ENCODE peak calls at places on chromosomes 16 and 17, in nine cellular contexts. R, D, E, Z, Q, M, B, O and I are unnamed samples. For H3K27me3, the result is how much of the 10 kb centered on the place peaks cover.

GRCh38 chr16:71610447-71610846 is 15.5 kb upstream of the MARVELD3 start:
- DNase-seq in R (no peak), D (no peak), E (no peak), Z (no peak), Q (no peak), M (no peak), B (no peak), O (no peak), I (no peak)

GRCh38 chr16:86020971-86021370 is 122.0 kb downstream of the IRF8 start:
- DNase-seq in R (no peak), D (no peak), E (no peak), Z (no peak), Q (no peak), M (no peak), B (no peak), O (peak), I (no peak)

GRCh38 chr17:63775420-63775819 is 1.4 kb downstream of the DDX42 start:
- DNase-seq in R (no peak), D (no peak), E (peak), Z (no peak), Q (no peak), M (no peak), B (no peak), O (no peak), I (no peak)

GRCh38 chr16:64351116-64351515 is 770.7 kb downstream of the CDH11 start:
- DNase-seq in R (no peak), D (no peak), E (no peak), Z (no peak), Q (no peak), M (no peak), B (no peak), O (no peak), I (no peak)

GRCh38 chr16:69315486-69316311 is 4.5 kb downstream of the VPS4A start:
- DNase-seq in R (no peak), D (no peak), E (no peak), Z (no peak), Q (no peak), M (no peak), B (no peak), O (no peak), I (no peak)

GRCh38 chr16:49956915-49957314 is 68.1 kb upstream of the CNEP1R1 start:
- DNase-seq in R (no peak), D (no peak), E (no peak), Z (no peak), Q (no peak), M (no peak), B (no peak), O (no peak), I (no peak)

GRCh38 chr17:47905221-47905733 is 9.2 kb downstream of the SP2 start:
- DNase-seq in R (no peak), D (peak), E (peak), Z (peak), Q (peak), M (peak), B (peak), O (no peak), I (no peak)

GRCh38 chr17:75218121-75218520 is 12.6 kb downstream of the NUP85 start:
- DNase-seq in R (no peak), D (no peak), E (no peak), Z (no peak), Q (no peak), M (no peak), B (no peak), O (no peak), I (no peak)

GRCh38 chr17:60989439-60989838 is 311.8 kb downstream of the BCAS3 start:
- DNase-seq in R (no peak), D (no peak), E (no peak), Z (no peak), Q (no peak), M (no peak), B (no peak), O (no peak), I (no peak)

GRCh38 chr17:82619211-82619610 is 29.0 kb downstream of the WDR45B start:
- DNase-seq in R (no peak), D (no peak), E (no peak), Z (no peak), Q (no peak), M (no peak), B (no peak), O (no peak), I (no peak)

GRCh38 chr17:382644-383533 is 30.3 kb upstream of the RPH3AL start:
- DNase-seq in R (no peak), D (peak), E (peak), Z (no peak), Q (peak), M (no peak), B (no peak), O (no peak), I (no peak)

GRCh38 chr17:79623786-79624657 is 13.2 kb upstream of the RBFOX3 start:
- DNase-seq in R (no peak), D (no peak), E (peak), Z (no peak), Q (no peak), M (peak), B (no peak), O (peak), I (no peak)

GRCh38 chr17:52390422-52390821 is 231.9 kb upstream of the CA10 start:
- DNase-seq in R (no peak), D (no peak), E (no peak), Z (no peak), Q (no peak), M (no peak), B (no peak), O (no peak), I (no peak)

GRCh38 chr16:24853830-24854229 is 8.1 kb downstream of the SLC5A11 start:
- DNase-seq in R (no peak), D (no peak), E (peak), Z (no peak), Q (peak), M (peak), B (no peak), O (no peak), I (no peak)

GRCh38 chr17:79098282-79098867 is 23.8 kb downstream of the ENGASE start:
- DNase-seq in R (no peak), D (no peak), E (no peak), Z (no peak), Q (no peak), M (no peak), B (no peak), O (no peak), I (no peak)

GRCh38 chr17:5499790-5500189 is 13.4 kb downstream of the MIS12 start:
- DNase-seq in R (no peak), D (no peak), E (no peak), Z (no peak), Q (no peak), M (no peak), B (no peak), O (no peak), I (peak)

GRCh38 chr16:27867122-27868110 is 196.1 kb downstream of the GSG1L start:
- DNase-seq in R (peak), D (no peak), E (peak), Z (no peak), Q (peak), M (peak), B (no peak), O (no peak), I (peak)

GRCh38 chr16:50276801-50277560 is 10.6 kb downstream of the ADCY7 start:
- DNase-seq in R (no peak), D (no peak), E (no peak), Z (no peak), Q (no peak), M (no peak), B (no peak), O (no peak), I (no peak)

GRCh38 chr17:55426851-55427586 is 5.4 kb upstream of the MMD start:
- DNase-seq in R (no peak), D (no peak), E (no peak), Z (no peak), Q (peak), M (no peak), B (no peak), O (no peak), I (no peak)

GRCh38 chr17:77316191-77316641 is 175.4 kb downstream of the SEC14L1 start:
- DNase-seq in R (no peak), D (no peak), E (peak), Z (no peak), Q (peak), M (peak), B (peak), O (peak), I (no peak)

GRCh38 chr17:80864751-80865150 is 126.9 kb upstream of the CHMP6 start:
- DNase-seq in R (no peak), D (no peak), E (no peak), Z (no peak), Q (no peak), M (no peak), B (no peak), O (peak), I (no peak)

GRCh38 chr17:48995871-48996695 is 1.1 kb upstream of the IGF2BP1 start:
- DNase-seq in R (peak), D (no peak), E (peak), Z (no peak), Q (no peak), M (no peak), B (no peak), O (no peak), I (no peak)

GRCh38 chr17:9684955-9685621 is 39.8 kb downstream of the USP43 start:
- DNase-seq in R (no peak), D (no peak), E (no peak), Z (no peak), Q (no peak), M (no peak), B (peak), O (peak), I (no peak)

GRCh38 chr17:65182233-65182632 is 45.1 kb downstream of the RGS9 start:
- DNase-seq in R (no peak), D (no peak), E (no peak), Z (no peak), Q (no peak), M (no peak), B (no peak), O (no peak), I (peak)
- H3K27me3 ChIP-seq in R (under half), D (under half), E (under half), Z (under half), Q (under half), M (under half), B (under half), O (under half), I (under half)

DNA sequence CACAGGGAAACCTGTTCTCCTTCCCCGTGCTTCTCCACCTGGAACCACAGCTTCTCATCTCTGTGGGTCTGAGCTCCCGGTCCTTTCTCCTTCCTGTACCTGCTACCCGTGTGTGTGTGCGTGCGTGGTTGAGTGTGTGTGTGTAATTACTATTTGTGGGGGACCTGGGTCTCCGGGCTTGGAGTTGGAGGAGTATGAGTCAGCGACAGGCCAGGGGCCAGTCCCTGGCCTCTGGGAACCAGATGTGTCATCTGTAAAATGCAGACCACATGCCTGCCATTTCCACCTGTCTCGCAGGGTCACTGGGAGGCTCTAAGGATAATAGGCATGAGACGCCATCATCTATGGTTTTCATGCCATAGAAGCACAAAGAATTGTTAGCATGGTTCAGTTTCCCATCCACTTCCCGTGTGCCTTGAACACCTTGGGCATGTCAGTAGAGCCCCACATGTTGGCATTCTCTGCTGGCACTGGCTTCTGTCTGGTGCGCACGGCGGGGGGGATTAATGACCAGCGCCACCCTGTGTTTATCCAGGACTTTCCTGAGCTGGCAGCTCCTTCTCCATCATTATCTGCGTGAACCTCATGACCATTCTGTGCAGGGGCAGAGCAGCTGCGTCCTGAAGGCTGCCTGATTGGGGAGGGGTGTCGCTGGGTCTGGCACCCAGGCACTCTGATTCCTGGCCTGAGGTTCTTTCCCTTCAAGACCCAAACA is 1.5 kb downstream of the ZNF205 start:
- DNase-seq in R (peak), D (no peak), E (no peak), Z (no peak), Q (peak), M (no peak), B (no peak), O (no peak), I (no peak)
- H3K4me3 ChIP-seq in R (peak), D (no peak), E (no peak), Z (peak), Q (peak), M (no peak), B (peak), O (peak), I (no peak)

DNA sequence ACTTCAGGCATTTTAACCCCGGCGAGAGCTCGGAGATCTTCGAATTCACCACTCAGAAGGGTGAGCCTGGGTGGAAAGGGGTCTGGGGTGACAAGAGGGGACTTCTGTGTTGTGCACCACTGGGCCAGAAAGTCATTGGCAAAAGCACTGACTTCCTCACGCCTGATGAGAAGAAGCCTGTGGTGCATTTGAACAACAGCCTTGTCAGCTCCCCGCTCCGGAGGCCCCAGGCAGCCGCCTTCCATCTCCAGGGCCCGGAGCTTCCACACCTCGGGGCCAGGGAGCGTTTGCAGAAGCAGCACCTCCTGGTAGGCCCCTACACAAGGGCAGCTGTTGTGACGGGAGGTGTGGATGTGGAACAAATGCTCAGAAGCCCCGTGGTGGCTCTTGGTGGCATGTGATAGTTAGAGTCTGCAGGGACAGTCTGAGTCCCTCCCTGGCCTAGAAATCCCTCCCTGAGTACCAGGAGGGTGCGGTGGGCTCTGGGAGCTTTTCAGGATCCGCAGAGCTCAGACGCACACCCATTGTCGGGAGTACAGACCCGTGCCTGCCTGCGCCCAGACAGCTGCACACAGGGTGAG is 9.7 kb downstream of the CACNG1 start:
- DNase-seq in R (no peak), D (no peak), E (no peak), Z (no peak), Q (no peak), M (no peak), B (no peak), O (peak), I (no peak)
- H3K27me3 ChIP-seq in R (under half), D (under half), E (under half), Z (under half), Q (under half), M (under half), B (under half), O (under half), I (under half)

DNA sequence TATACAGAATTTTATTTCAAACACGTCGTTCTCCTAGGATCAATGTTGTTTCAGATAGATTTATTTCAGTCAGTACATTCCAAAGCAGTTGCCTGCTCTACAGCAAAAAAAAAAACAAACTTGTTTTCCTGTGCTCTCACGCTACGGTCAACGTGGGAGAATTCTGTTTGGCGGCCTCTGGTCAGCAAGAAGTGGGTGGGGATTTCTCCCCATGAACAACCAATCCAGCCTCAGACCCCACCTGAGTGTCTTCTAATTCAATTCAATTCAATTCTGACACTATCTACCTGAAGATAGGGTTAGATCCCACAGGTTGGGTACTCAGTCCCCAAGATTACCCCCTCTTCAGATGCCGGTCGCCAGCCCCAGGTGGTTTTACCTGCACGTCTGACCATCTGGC is 22.1 kb downstream of the C17orf58 start:
- DNase-seq in R (no peak), D (no peak), E (no peak), Z (no peak), Q (no peak), M (no peak), B (no peak), O (no peak), I (no peak)
- H3K4me3 ChIP-seq in R (no peak), D (no peak), E (no peak), Z (no peak), Q (no peak), M (no peak), B (no peak), O (no peak), I (no peak)

DNA sequence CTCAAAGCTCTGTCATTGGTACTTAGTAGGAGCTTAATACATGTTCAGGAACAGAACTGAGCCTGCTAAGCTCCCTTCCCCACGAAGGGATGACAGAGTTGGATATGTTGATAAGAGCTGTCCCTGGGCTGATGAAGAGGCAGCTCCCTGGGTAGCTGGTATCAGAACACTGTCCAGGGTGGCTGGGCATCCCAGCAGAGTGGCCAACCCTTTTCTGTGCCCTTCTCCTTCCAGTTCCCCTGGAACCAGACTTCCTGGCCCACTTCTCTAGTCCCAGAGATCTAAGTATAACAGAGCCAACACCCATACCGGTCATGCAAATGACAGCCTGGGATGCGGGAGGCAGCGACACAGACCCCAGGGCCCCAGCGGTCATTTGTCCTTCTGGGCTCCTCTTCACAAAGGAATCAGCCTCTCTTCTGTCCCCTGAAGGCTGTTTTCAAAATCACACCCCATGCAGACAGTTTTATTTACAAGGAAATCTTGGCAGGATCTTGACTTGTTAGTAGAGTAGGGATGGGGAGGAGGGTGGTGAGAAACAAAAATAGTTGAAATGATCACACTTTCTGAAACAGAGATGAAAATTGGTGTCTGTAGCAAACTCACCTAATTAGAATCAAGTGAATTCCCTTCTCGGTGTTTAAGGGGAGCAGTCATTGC is 1.4 kb upstream of the RHBDL3 start:
- DNase-seq in R (no peak), D (no peak), E (no peak), Z (no peak), Q (no peak), M (no peak), B (no peak), O (no peak), I (no peak)
- H3K27me3 ChIP-seq in R (half or more), D (under half), E (under half), Z (under half), Q (half or more), M (under half), B (under half), O (half or more), I (under half)

DNA sequence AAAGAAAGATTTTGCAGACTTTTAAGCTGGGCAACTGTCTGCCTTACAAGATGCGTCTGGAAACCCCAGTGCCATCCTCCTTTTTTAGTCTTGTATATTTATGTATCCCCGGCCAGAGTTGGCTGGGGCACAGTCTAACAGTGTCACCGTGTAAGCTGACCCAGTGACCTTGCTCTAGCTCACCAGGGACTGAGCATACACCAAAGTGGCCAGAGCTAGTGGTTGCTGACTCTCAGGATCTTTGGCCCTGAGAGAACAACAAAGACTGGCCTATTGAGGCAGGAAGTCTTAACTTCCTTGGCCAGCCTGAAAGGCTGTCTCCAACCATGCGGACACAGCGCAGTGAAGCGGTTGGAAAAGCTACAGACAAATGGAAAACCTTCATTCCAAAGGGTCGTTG is 745.2 kb downstream of the WWOX start:
- DNase-seq in R (no peak), D (no peak), E (no peak), Z (no peak), Q (no peak), M (no peak), B (no peak), O (no peak), I (no peak)
- H3K4me3 ChIP-seq in R (no peak), D (no peak), E (no peak), Z (no peak), Q (no peak), M (no peak), B (no peak), O (no peak), I (no peak)

GRCh38 chr16:73545713-73546112 is 497.8 kb upstream of the ZFHX3 start:
- DNase-seq in R (no peak), D (no peak), E (no peak), Z (no peak), Q (no peak), M (no peak), B (no peak), O (no peak), I (no peak)

GRCh38 chr16:73544266-73544665 is 496.3 kb upstream of the ZFHX3 start:
- DNase-seq in R (no peak), D (no peak), E (no peak), Z (no peak), Q (no peak), M (no peak), B (no peak), O (no peak), I (no peak)

GRCh38 chr16:73549960-73550359 is 502.0 kb upstream of the ZFHX3 start:
- DNase-seq in R (no peak), D (no peak), E (no peak), Z (no peak), Q (no peak), M (no peak), B (no peak), O (no peak), I (no peak)

GRCh38 chr16:73546351-73546845 is 498.5 kb upstream of the ZFHX3 start:
- DNase-seq in R (peak), D (no peak), E (no peak), Z (no peak), Q (no peak), M (no peak), B (no peak), O (no peak), I (no peak)
- H3K27me3 ChIP-seq in R (under half), D (half or more), E (under half), Z (under half), Q (under half), M (under half), B (half or more), O (half or more), I (under half)